ENCODE peak calls at places on chromosomes 7 and 10, in eight cellular contexts. O, V, X, G, K, N, U and Z are unnamed samples.
A peak's percentile ranks its signal among the peaks of the same experiment; 100 is the strongest.

GRCh38 chr7:36188923-36189322 is 35.9 kb downstream of the EEPD1 start:
- DNase-seq in O (no peak), V (no peak), X (no peak), G (no peak), K (no peak), N (no peak), U (no peak), Z (no peak)

GRCh38 chr10:104259999-104260774 is 5.5 kb downstream of the GSTO1 start:
- DNase-seq in O (no peak), V (no peak), X (no peak), G (no peak), K (no peak), N (peak; percentile 70), U (no peak), Z (no peak)

GRCh38 chr7:29254663-29255062 is 60.1 kb downstream of the CHN2 start:
- DNase-seq in O (no peak), V (no peak), X (no peak), G (no peak), K (no peak), N (no peak), U (no peak), Z (no peak)

GRCh38 chr7:45073843-45074737 is 14.7 kb downstream of the NACAD start:
- DNase-seq in O (no peak), V (peak; percentile 26), X (no peak), G (no peak), K (no peak), N (no peak), U (no peak), Z (no peak)

GRCh38 chr7:12569673-12570072 is 847 bp upstream of the SCIN start:
- DNase-seq in O (no peak), V (no peak), X (no peak), G (no peak), K (no peak), N (no peak), U (no peak), Z (no peak)

GRCh38 chr7:13879143-13879542 is 110.3 kb downstream of the ETV1 start:
- DNase-seq in O (no peak), V (no peak), X (no peak), G (no peak), K (no peak), N (no peak), U (no peak), Z (no peak)

GRCh38 chr10:125823663-125824251 is 411 bp downstream of the BCCIP start:
- DNase-seq in O (no peak), V (no peak), X (no peak), G (no peak), K (no peak), N (peak; percentile 10), U (no peak), Z (no peak)

GRCh38 chr10:4279649-4280048 is 494.6 kb upstream of the KLF6 start:
- DNase-seq in O (no peak), V (no peak), X (no peak), G (no peak), K (no peak), N (no peak), U (no peak), Z (no peak)

GRCh38 chr10:110336111-110336721 is 31.5 kb upstream of the SMNDC1 start:
- DNase-seq in O (no peak), V (no peak), X (no peak), G (no peak), K (no peak), N (peak; percentile 26), U (no peak), Z (no peak)

GRCh38 chr7:17129218-17129617 is 169.2 kb upstream of the AHR start:
- DNase-seq in O (no peak), V (no peak), X (no peak), G (no peak), K (no peak), N (no peak), U (no peak), Z (no peak)

GRCh38 chr7:38883706-38884105 is 25.3 kb downstream of the VPS41 start:
- DNase-seq in O (no peak), V (no peak), X (no peak), G (no peak), K (no peak), N (no peak), U (no peak), Z (no peak)
- TF ChIP-seq POLR2AphosphoS5 in O (no peak), V (no peak), X (no peak), G (no peak), K (no peak), N (no peak), U (no peak), Z (no peak)

DNA sequence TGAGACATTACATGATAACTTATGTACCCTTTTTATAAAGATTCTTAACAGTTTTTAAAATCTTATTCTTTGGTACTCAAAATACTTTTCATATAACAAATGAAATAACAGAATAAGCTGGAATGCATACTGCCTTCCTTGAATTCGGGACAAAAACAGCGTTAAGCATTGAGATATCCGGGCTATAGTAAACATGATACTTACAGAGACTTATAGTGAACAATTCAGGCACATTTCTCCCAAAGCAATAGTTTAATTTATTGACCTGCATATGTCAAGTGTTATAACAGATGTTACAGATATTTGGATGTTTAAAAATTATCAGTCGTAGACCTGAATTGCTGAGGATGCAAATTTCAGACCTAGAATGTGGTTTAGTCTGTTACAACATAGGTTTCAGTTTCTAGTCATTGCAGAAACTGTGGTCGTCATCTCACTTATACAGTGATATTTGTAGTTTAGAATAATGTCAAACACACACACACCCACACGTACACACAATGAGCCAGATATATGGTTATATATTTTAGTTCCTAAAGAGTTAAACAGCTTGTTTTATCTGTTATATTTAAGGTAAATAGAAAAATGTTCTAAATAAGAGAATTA is 85.1 kb downstream of the VTI1A start:
- DNase-seq in O (no peak), V (no peak), X (no peak), G (no peak), K (no peak), N (no peak), U (no peak), Z (no peak)
- TF ChIP-seq POLR2AphosphoS5 in O (no peak), V (no peak), X (no peak), G (no peak), K (peak; percentile 29), N (no peak), U (no peak), Z (no peak)

GRCh38 chr10:127376071-127376470 is 173.0 kb upstream of the NPS start:
- DNase-seq in O (no peak), V (no peak), X (no peak), G (no peak), K (no peak), N (no peak), U (no peak), Z (no peak)

GRCh38 chr10:127374074-127374680 is 174.9 kb upstream of the NPS start:
- DNase-seq in O (no peak), V (no peak), X (no peak), G (no peak), K (no peak), N (no peak), U (no peak), Z (no peak)

GRCh38 chr10:127374901-127375300 is 174.2 kb upstream of the NPS start:
- DNase-seq in O (no peak), V (no peak), X (no peak), G (no peak), K (no peak), N (no peak), U (no peak), Z (no peak)

GRCh38 chr10:127375423-127375822 is 173.7 kb upstream of the NPS start:
- DNase-seq in O (no peak), V (no peak), X (no peak), G (no peak), K (no peak), N (no peak), U (no peak), Z (no peak)

DNA sequence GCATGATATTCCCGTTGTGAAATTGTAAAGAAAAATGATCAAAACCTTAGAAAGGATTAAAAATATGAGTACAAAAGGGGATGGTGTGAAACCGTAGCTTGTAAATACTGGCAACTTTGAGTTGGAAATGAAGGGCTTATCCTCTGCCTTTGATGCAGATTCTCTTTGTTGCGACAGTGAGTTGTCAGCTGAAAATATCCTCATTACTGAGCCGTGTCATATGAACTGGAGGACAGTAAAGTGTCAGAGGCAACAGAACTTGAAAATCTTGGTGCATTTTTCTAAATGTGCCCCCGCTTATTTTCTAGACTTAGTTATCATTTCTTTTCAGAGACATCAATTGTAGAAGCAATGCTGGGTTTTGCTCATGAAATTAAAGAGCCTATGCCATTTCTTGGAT is 170.5 kb upstream of the NPS start:
- DNase-seq in O (no peak), V (no peak), X (no peak), G (no peak), K (no peak), N (no peak), U (no peak), Z (no peak)
- TF ChIP-seq POLR2AphosphoS5 in O (no peak), V (no peak), X (no peak), G (no peak), K (no peak), N (no peak), U (no peak), Z (no peak)

GRCh38 chr7:136877509-136877908 is 9.1 kb downstream of the CHRM2 start:
- DNase-seq in O (no peak), V (no peak), X (no peak), G (no peak), K (no peak), N (no peak), U (no peak), Z (no peak)
- TF ChIP-seq POLR2AphosphoS5 in O (no peak), V (no peak), X (no peak), G (no peak), K (no peak), N (no peak), U (no peak), Z (no peak)